ENCODE peak calls at places on chromosome 16, in four cellular contexts. One of them, this sample, is unnamed.

GRCh38 chr16:59699786-59700185 is 965.7 kb upstream of the GOT2 start:
- DNase-seq in kidney epithelial cell: no peak
- DNase-seq in mesenchymal stem cell: no peak
- DNase-seq in aorta: no peak
- DNase-seq in this sample: no peak

GRCh38 chr16:49464877-49465504 is 91.4 kb downstream of the C16orf78 start:
- DNase-seq in kidney epithelial cell: no peak
- DNase-seq in mesenchymal stem cell: no peak
- DNase-seq in aorta: no peak
- DNase-seq in this sample: no peak

GRCh38 chr16:23836078-23836403 is 258 bp downstream of the PRKCB start:
- DNase-seq in kidney epithelial cell: no peak
- DNase-seq in mesenchymal stem cell: no peak
- DNase-seq in aorta: no peak
- DNase-seq in this sample: no peak

GRCh38 chr16:21219551-21219950 is 8.2 kb upstream of the ZP2 start:
- DNase-seq in kidney epithelial cell: no peak
- DNase-seq in mesenchymal stem cell: no peak
- DNase-seq in aorta: no peak
- DNase-seq in this sample: no peak

GRCh38 chr16:56970934-56971767 is 9.4 kb downstream of the CETP start:
- DNase-seq in kidney epithelial cell: no peak
- DNase-seq in mesenchymal stem cell: no peak
- DNase-seq in aorta: no peak
- DNase-seq in this sample: no peak

GRCh38 chr16:87483481-87483880 is 9.3 kb downstream of the ZCCHC14 start:
- DNase-seq in kidney epithelial cell: no peak
- DNase-seq in mesenchymal stem cell: no peak
- DNase-seq in aorta: no peak
- DNase-seq in this sample: no peak

GRCh38 chr16:47142469-47143328 is 1.0 kb downstream of the NETO2 start:
- DNase-seq in kidney epithelial cell: no peak
- DNase-seq in mesenchymal stem cell: peak; percentile 66
- DNase-seq in aorta: peak; percentile 74
- DNase-seq in this sample: no peak

GRCh38 chr16:30963925-30964511 is 6.5 kb downstream of the SETD1A start:
- DNase-seq in kidney epithelial cell: no peak
- DNase-seq in mesenchymal stem cell: no peak
- DNase-seq in aorta: no peak
- DNase-seq in this sample: no peak

GRCh38 chr16:67707210-67707609 is 11.9 kb downstream of the GFOD2 start:
- DNase-seq in kidney epithelial cell: no peak
- DNase-seq in mesenchymal stem cell: no peak
- DNase-seq in aorta: no peak
- DNase-seq in this sample: no peak
- H3K27me3 ChIP-seq in kidney epithelial cell: no peaks in the 10 kb centered on the region
- H3K27me3 ChIP-seq in mesenchymal stem cell: no peaks in the 10 kb centered on the region
- H3K27me3 ChIP-seq in aorta: no peaks in the 10 kb centered on the region
- H3K27me3 ChIP-seq in this sample: no peaks in the 10 kb centered on the region

DNA sequence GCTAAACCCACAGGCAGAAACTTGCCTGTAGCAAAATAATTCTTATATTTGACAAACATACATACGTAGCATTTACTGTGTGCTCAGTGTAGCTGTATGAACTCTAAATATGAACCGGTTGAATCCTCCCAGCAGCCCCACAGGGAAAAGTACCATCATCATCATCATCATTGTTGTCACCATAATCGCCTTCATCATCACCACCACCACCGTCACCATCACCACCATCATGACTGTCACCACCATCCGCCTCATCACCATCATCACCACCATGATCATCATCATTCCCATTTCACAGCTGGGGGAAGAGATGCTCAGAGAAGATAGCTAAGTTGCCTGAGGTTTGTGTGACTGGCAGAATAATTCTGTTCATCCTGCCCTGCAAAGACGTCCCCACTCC is 81.7 kb downstream of the IRF8 start:
- DNase-seq in kidney epithelial cell: no peak
- DNase-seq in mesenchymal stem cell: no peak
- DNase-seq in aorta: no peak
- DNase-seq in this sample: no peak
- H3K27me3 ChIP-seq in kidney epithelial cell: peaks cover 3% of the 10 kb centered on the region
- H3K27me3 ChIP-seq in mesenchymal stem cell: peaks cover 65% of the 10 kb centered on the region
- H3K27me3 ChIP-seq in aorta: no peaks in the 10 kb centered on the region
- H3K27me3 ChIP-seq in this sample: peaks cover 8% of the 10 kb centered on the region

DNA sequence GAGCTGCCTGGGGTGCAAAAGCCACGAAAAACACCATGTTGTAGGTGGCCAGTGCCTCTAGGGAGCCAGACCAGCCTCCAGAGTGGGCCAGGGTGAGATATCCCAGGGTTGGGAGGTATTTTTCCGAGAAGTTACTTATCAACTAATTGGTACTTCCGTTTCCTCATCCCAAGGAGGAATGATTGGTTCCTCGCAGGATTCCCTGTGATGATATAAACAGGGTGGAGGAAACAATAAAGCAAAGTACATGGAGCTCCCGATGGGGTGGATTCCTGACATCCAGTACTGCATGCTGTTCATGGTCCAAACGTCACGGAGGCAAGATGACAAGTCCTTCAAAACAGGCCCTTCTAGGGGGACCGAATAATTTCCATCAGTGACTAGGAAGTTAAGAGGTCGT is 39.4 kb upstream of the FOXF1 start:
- DNase-seq in kidney epithelial cell: no peak
- DNase-seq in mesenchymal stem cell: no peak
- DNase-seq in aorta: no peak
- DNase-seq in this sample: no peak
- H3K27me3 ChIP-seq in kidney epithelial cell: no peaks in the 10 kb centered on the region
- H3K27me3 ChIP-seq in mesenchymal stem cell: peaks cover 41% of the 10 kb centered on the region
- H3K27me3 ChIP-seq in aorta: no peaks in the 10 kb centered on the region
- H3K27me3 ChIP-seq in this sample: peaks cover 6% of the 10 kb centered on the region

GRCh38 chr16:15856217-15856616 is 611 bp downstream of the MYH11 start:
- DNase-seq in kidney epithelial cell: no peak
- DNase-seq in mesenchymal stem cell: no peak
- DNase-seq in aorta: no peak
- DNase-seq in this sample: no peak
- H3K27me3 ChIP-seq in kidney epithelial cell: peaks cover 30% of the 10 kb centered on the region
- H3K27me3 ChIP-seq in mesenchymal stem cell: peaks cover 64% of the 10 kb centered on the region
- H3K27me3 ChIP-seq in aorta: no peaks in the 10 kb centered on the region
- H3K27me3 ChIP-seq in this sample: peaks cover 50% of the 10 kb centered on the region

GRCh38 chr16:1154887-1155331 is 2.0 kb downstream of the CACNA1H start:
- DNase-seq in kidney epithelial cell: no peak
- DNase-seq in mesenchymal stem cell: no peak
- DNase-seq in aorta: no peak
- DNase-seq in this sample: no peak
- H3K27me3 ChIP-seq in kidney epithelial cell: peaks cover 77% of the 10 kb centered on the region
- H3K27me3 ChIP-seq in mesenchymal stem cell: peaks cover 80% of the 10 kb centered on the region
- H3K27me3 ChIP-seq in aorta: no peaks in the 10 kb centered on the region
- H3K27me3 ChIP-seq in this sample: peaks cover 4% of the 10 kb centered on the region

GRCh38 chr16:84369938-84370627 is 1.7 kb downstream of the ATP2C2 start:
- DNase-seq in kidney epithelial cell: no peak
- DNase-seq in mesenchymal stem cell: no peak
- DNase-seq in aorta: no peak
- DNase-seq in this sample: no peak

GRCh38 chr16:84374160-84374489 is 5.8 kb downstream of the ATP2C2 start:
- DNase-seq in kidney epithelial cell: no peak
- DNase-seq in mesenchymal stem cell: no peak
- DNase-seq in aorta: no peak
- DNase-seq in this sample: no peak

GRCh38 chr16:84370723-84371552 is 2.6 kb downstream of the ATP2C2 start:
- DNase-seq in kidney epithelial cell: no peak
- DNase-seq in mesenchymal stem cell: no peak
- DNase-seq in aorta: no peak
- DNase-seq in this sample: no peak

GRCh38 chr16:84369105-84369504 is 767 bp downstream of the ATP2C2 start:
- DNase-seq in kidney epithelial cell: no peak
- DNase-seq in mesenchymal stem cell: no peak
- DNase-seq in aorta: no peak
- DNase-seq in this sample: no peak

DNA sequence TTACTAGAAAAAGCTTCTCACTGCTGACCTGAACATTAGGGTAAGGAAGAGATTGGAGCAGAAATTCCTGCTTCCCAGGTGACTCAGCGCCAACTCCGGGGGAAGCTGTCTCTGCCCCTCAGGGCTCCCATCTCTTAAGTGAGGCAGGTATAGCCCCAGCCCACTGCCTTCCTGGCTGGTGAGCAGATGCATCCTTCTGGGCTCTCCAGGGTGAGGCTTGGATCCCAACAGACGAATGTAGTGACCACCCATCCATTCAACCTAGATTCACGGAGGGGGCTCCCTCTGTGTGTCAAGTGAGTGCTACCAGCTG is 3.2 kb downstream of the ATP2C2 start:
- DNase-seq in kidney epithelial cell: no peak
- DNase-seq in mesenchymal stem cell: no peak
- DNase-seq in aorta: no peak
- DNase-seq in this sample: no peak
- H3K27me3 ChIP-seq in kidney epithelial cell: peaks cover 46% of the 10 kb centered on the region
- H3K27me3 ChIP-seq in mesenchymal stem cell: peaks cover 83% of the 10 kb centered on the region
- H3K27me3 ChIP-seq in aorta: no peaks in the 10 kb centered on the region
- H3K27me3 ChIP-seq in this sample: peaks cover 49% of the 10 kb centered on the region

GRCh38 chr16:82260212-82260795 is 90.3 kb upstream of the MPHOSPH6 start:
- DNase-seq in kidney epithelial cell: no peak
- DNase-seq in mesenchymal stem cell: no peak
- DNase-seq in aorta: no peak
- DNase-seq in this sample: no peak

GRCh38 chr16:82264781-82265180 is 94.8 kb upstream of the MPHOSPH6 start:
- DNase-seq in kidney epithelial cell: no peak
- DNase-seq in mesenchymal stem cell: no peak
- DNase-seq in aorta: no peak
- DNase-seq in this sample: peak; percentile 36

GRCh38 chr16:82265809-82266208 is 95.8 kb upstream of the MPHOSPH6 start:
- DNase-seq in kidney epithelial cell: no peak
- DNase-seq in mesenchymal stem cell: no peak
- DNase-seq in aorta: no peak
- DNase-seq in this sample: no peak

GRCh38 chr16:82262244-82262643 is 92.2 kb upstream of the MPHOSPH6 start:
- DNase-seq in kidney epithelial cell: no peak
- DNase-seq in mesenchymal stem cell: no peak
- DNase-seq in aorta: no peak
- DNase-seq in this sample: no peak

DNA sequence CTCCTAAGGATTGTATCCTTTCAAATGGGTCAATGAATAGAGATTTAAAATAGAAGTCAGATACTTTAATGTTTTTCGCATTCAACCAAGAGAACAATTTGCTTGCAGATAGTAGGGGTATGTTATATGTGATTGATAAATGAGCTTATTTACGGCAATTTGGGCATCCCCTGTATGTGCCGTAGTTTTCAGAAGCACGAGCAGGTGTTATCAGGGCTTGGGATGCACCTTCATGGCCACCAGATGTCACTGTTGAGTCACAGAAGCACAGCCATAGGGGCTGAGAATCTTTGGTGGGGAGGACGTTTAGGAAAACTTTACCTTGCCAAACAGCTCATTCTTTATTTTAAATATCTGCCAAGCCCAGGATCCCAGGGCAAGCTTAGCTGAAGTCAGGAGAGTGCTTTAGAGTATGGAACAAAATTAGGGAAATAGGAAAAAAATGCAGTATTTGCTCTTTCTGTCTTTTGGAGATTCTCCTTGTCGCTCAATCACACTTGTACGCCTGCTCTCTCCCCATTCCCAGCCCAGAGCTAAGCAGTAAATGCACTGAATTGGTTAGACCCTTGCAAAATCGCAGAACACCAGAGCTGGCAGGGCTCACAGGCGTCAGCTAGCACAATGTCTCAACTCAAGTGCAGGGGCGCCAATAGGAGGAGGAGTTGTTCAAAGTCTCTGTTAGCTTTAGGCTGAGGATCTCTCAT is 93.6 kb upstream of the MPHOSPH6 start:
- DNase-seq in kidney epithelial cell: peak; percentile 2
- DNase-seq in mesenchymal stem cell: peak; percentile 50
- DNase-seq in aorta: no peak
- DNase-seq in this sample: peak; percentile 62
- H3K27me3 ChIP-seq in kidney epithelial cell: peaks cover 13% of the 10 kb centered on the region
- H3K27me3 ChIP-seq in mesenchymal stem cell: peaks cover 31% of the 10 kb centered on the region
- H3K27me3 ChIP-seq in aorta: no peaks in the 10 kb centered on the region
- H3K27me3 ChIP-seq in this sample: peaks cover 15% of the 10 kb centered on the region

GRCh38 chr16:89922477-89922883 is 662 bp upstream of the TUBB3 start:
- DNase-seq in kidney epithelial cell: peak; percentile 76
- DNase-seq in mesenchymal stem cell: peak; percentile 97
- DNase-seq in aorta: peak; percentile 96
- DNase-seq in this sample: no peak
- H3K27me3 ChIP-seq in kidney epithelial cell: no peaks in the 10 kb centered on the region
- H3K27me3 ChIP-seq in mesenchymal stem cell: no peaks in the 10 kb centered on the region
- H3K27me3 ChIP-seq in aorta: no peaks in the 10 kb centered on the region
- H3K27me3 ChIP-seq in this sample: peaks cover 7% of the 10 kb centered on the region

DNA sequence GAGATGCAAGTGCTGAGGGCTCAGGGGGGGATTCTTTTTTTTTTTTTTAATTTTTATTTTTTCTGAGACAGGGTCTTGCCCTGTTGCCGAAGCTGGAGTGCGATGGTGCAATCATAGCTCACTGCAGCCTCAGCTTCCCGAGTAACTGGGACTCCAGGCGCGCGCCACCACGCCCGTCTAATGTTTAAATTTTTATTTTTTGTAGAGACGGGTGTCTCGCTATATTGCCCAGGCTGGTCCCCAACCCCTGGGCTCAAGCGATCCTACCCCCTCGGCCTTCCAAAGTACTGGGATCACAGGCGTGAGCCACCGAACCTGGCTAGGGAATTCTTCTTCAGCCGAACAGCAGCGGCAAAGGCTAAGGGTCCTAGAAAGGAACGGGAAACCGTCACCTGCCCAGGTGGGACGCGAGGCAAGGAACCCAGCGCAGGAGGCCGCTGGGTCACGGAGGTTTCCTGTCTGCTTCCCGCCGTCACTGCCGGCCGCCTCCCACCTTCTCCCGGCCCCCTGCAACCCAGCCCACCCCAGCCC is 13.3 kb upstream of the OR1F1 start:
- DNase-seq in kidney epithelial cell: no peak
- DNase-seq in mesenchymal stem cell: no peak
- DNase-seq in aorta: peak; percentile 47
- DNase-seq in this sample: no peak
- H3K27me3 ChIP-seq in kidney epithelial cell: peaks cover 51% of the 10 kb centered on the region
- H3K27me3 ChIP-seq in mesenchymal stem cell: peaks cover 82% of the 10 kb centered on the region
- H3K27me3 ChIP-seq in aorta: no peaks in the 10 kb centered on the region
- H3K27me3 ChIP-seq in this sample: peaks cover 36% of the 10 kb centered on the region

This sample was measured in NT2/D1.